ENCODE peak calls at places on chromosome 7, in five cellular contexts. One of them, this sample, is unnamed.

GRCh38 chr7:102433319-102434038 is at the start of gene ORAI2:
- DNase-seq in CD8-positive, alpha-beta T cell: peak; percentile 89
- DNase-seq in thoracic aorta: no peak
- DNase-seq in esophagus squamous epithelium: peak; percentile 16
- DNase-seq in stomach: peak; percentile 82
- DNase-seq in this sample: peak; percentile 87

GRCh38 chr7:108535257-108535656 is 9.3 kb upstream of the PNPLA8 start:
- DNase-seq in esophagus squamous epithelium: no peak
- DNase-seq in thoracic aorta: no peak
- DNase-seq in stomach: no peak
- DNase-seq in CD8-positive, alpha-beta T cell: no peak
- DNase-seq in this sample: no peak

GRCh38 chr7:90869335-90869734 is 273.2 kb downstream of the CDK14 start:
- DNase-seq in thoracic aorta: no peak
- DNase-seq in esophagus squamous epithelium: no peak
- DNase-seq in stomach: no peak
- DNase-seq in CD8-positive, alpha-beta T cell: no peak
- DNase-seq in this sample: no peak

GRCh38 chr7:5361446-5362155 is 62.0 kb downstream of the TNRC18 start:
- DNase-seq in CD8-positive, alpha-beta T cell: no peak
- DNase-seq in thoracic aorta: no peak
- DNase-seq in stomach: no peak
- DNase-seq in esophagus squamous epithelium: no peak
- DNase-seq in this sample: no peak

GRCh38 chr7:138493535-138493934 is 33.5 kb downstream of the TRIM24 start:
- DNase-seq in CD8-positive, alpha-beta T cell: no peak
- DNase-seq in stomach: no peak
- DNase-seq in thoracic aorta: no peak
- DNase-seq in esophagus squamous epithelium: no peak
- DNase-seq in this sample: no peak

GRCh38 chr7:47573758-47574472 is 8.0 kb downstream of the TNS3 start:
- DNase-seq in esophagus squamous epithelium: no peak
- DNase-seq in stomach: peak; percentile 71
- DNase-seq in CD8-positive, alpha-beta T cell: no peak
- DNase-seq in thoracic aorta: no peak
- DNase-seq in this sample: no peak

GRCh38 chr7:29858080-29858951 is 52.0 kb downstream of the WIPF3 start:
- DNase-seq in stomach: no peak
- DNase-seq in thoracic aorta: no peak
- DNase-seq in esophagus squamous epithelium: no peak
- DNase-seq in CD8-positive, alpha-beta T cell: no peak
- DNase-seq in this sample: no peak

GRCh38 chr7:101151908-101152651 is 2.2 kb upstream of the AP1S1 start:
- DNase-seq in stomach: no peak
- DNase-seq in esophagus squamous epithelium: no peak
- DNase-seq in thoracic aorta: no peak
- DNase-seq in CD8-positive, alpha-beta T cell: no peak
- DNase-seq in this sample: no peak

GRCh38 chr7:23268167-23268566 is 21.6 kb downstream of the GPNMB start:
- DNase-seq in thoracic aorta: no peak
- DNase-seq in esophagus squamous epithelium: no peak
- DNase-seq in stomach: no peak
- DNase-seq in CD8-positive, alpha-beta T cell: no peak
- DNase-seq in this sample: no peak

GRCh38 chr7:50783801-50784507 is 1.3 kb upstream of the GRB10 start:
- DNase-seq in CD8-positive, alpha-beta T cell: no peak
- DNase-seq in esophagus squamous epithelium: no peak
- DNase-seq in thoracic aorta: no peak
- DNase-seq in stomach: no peak
- DNase-seq in this sample: no peak

GRCh38 chr7:82319674-82320118 is 123.9 kb downstream of the CACNA2D1 start:
- DNase-seq in CD8-positive, alpha-beta T cell: no peak
- DNase-seq in thoracic aorta: peak; percentile 3
- DNase-seq in esophagus squamous epithelium: no peak
- DNase-seq in stomach: peak; percentile 70
- DNase-seq in this sample: no peak

DNA sequence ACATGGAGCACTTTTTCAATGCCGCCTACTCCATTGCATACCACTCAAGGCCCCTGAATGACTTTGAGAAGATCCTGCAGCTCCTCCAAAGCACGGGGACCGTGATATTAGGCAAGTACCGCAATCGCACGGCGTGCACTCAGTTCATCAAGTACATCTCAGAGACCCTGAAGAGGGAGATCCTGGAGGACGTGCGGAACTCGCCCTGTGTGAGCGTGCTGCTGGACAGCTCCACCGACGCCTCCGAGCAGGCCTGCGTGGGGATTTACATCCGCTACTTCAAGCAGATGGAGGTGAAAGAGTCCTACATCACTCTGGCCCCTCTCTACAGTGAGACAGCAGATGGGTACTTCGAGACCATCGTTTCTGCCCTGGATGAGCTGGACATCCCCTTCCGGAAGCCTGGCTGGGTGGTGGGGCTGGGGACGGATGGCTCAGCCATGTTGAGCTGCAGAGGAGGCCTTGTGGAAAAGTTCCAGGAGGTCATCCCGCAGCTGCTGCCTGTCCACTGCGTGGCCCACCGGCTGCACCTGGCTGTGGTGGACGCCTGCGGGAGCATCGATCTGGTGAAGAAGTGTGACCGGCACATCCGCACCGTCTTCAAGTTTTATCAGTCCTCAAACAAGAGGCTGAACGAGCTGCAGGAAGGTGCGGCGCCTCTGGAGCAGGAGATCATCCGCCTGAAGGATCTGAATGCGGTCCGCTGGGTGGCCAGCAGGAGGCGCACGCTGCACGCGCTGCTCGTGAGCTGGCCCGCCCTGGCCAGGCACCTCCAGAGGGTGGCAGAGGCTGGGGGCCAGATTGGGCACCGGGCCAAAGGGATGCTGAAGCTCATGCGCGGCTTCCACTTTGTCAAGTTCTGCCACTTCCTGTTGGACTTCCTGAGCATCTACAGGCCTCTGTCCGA is 12.7 kb upstream of the ATP6V0E2 start:
- DNase-seq in CD8-positive, alpha-beta T cell: no peak
- DNase-seq in esophagus squamous epithelium: no peak
- DNase-seq in stomach: no peak
- DNase-seq in thoracic aorta: no peak
- DNase-seq in this sample: no peak
- TF ChIP-seq CTCF in CD8-positive, alpha-beta T cell: no peak
- TF ChIP-seq CTCF in esophagus squamous epithelium: no peak
- TF ChIP-seq CTCF in stomach: no peak
- TF ChIP-seq CTCF in thoracic aorta: peak; percentile 15
- TF ChIP-seq CTCF in this sample: no peak

GRCh38 chr7:77501165-77501515 is 36.0 kb upstream of the PTPN12 start:
- DNase-seq in esophagus squamous epithelium: no peak
- DNase-seq in CD8-positive, alpha-beta T cell: no peak
- DNase-seq in thoracic aorta: no peak
- DNase-seq in stomach: no peak
- DNase-seq in this sample: no peak

GRCh38 chr7:77497079-77497478 is 40.0 kb upstream of the PTPN12 start:
- DNase-seq in thoracic aorta: no peak
- DNase-seq in esophagus squamous epithelium: no peak
- DNase-seq in stomach: no peak
- DNase-seq in CD8-positive, alpha-beta T cell: no peak
- DNase-seq in this sample: no peak

GRCh38 chr7:77498659-77499379 is 38.3 kb upstream of the PTPN12 start:
- DNase-seq in thoracic aorta: no peak
- DNase-seq in CD8-positive, alpha-beta T cell: no peak
- DNase-seq in stomach: no peak
- DNase-seq in esophagus squamous epithelium: no peak
- DNase-seq in this sample: no peak
- H3K27ac ChIP-seq in thoracic aorta: no peak overlapping the region
- H3K27ac ChIP-seq in CD8-positive, alpha-beta T cell: no peak overlapping the region
- H3K27ac ChIP-seq in stomach: no peak overlapping the region
- H3K27ac ChIP-seq in esophagus squamous epithelium: no peak overlapping the region
- H3K27ac ChIP-seq in this sample: no peak overlapping the region

GRCh38 chr7:117764031-117764430 is 109.2 kb downstream of the CTTNBP2 start:
- DNase-seq in stomach: no peak
- DNase-seq in thoracic aorta: no peak
- DNase-seq in esophagus squamous epithelium: no peak
- DNase-seq in CD8-positive, alpha-beta T cell: no peak
- DNase-seq in this sample: no peak
- TF ChIP-seq CTCF in stomach: no peak
- TF ChIP-seq CTCF in thoracic aorta: no peak
- TF ChIP-seq CTCF in esophagus squamous epithelium: no peak
- TF ChIP-seq CTCF in CD8-positive, alpha-beta T cell: no peak
- TF ChIP-seq CTCF in this sample: no peak

DNA sequence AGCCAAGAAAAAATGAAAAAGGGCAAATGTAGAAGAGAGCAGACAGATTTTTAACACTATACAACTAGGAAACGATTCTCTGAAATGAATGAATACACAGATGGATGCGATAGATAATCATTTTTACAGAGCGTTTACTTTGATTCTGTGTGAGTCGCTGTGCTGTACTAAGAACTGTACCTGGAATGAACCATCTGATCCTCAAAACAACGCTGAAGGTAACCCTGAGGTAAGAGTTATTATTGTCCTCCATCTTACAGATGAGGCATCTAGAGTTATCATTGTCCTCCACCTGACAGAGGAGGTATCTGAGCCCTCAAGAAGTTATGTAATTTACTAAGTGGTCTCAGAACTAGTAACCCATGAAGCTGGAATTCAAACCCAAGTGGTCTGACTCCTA is 80.2 kb downstream of the CHCHD3 start:
- DNase-seq in stomach: no peak
- DNase-seq in CD8-positive, alpha-beta T cell: no peak
- DNase-seq in esophagus squamous epithelium: no peak
- DNase-seq in thoracic aorta: no peak
- DNase-seq in this sample: no peak
- H3K27ac ChIP-seq in stomach: no peak overlapping the region
- H3K27ac ChIP-seq in CD8-positive, alpha-beta T cell: no peak overlapping the region
- H3K27ac ChIP-seq in esophagus squamous epithelium: no peak overlapping the region
- H3K27ac ChIP-seq in thoracic aorta: no peak overlapping the region
- H3K27ac ChIP-seq in this sample: no peak overlapping the region

This sample was measured in ascending aorta.